ENCODE peak calls at places on chromosomes 13 and 19, in seven cellular contexts. P, U, E, N, A, G and M are unnamed samples.

GRCh38 chr13:51324714-51325440 is 14.6 kb upstream of the SERPINE3 start:
- DNase-seq in P (no peak), U (no peak), E (no peak), N (no peak), A (no peak), G (no peak), M (no peak)

GRCh38 chr13:29791997-29792775 is 58.2 kb downstream of the UBL3 start:
- DNase-seq in P (no peak), U (peak), E (no peak), N (no peak), A (no peak), G (no peak), M (no peak)

GRCh38 chr13:79973533-79973963 is 367.4 kb downstream of the SPRY2 start:
- DNase-seq in P (no peak), U (peak), E (peak), N (no peak), A (no peak), G (no peak), M (no peak)

GRCh38 chr13:33639158-33639557 is 178.8 kb upstream of the RFC3 start:
- DNase-seq in P (no peak), U (peak), E (peak), N (no peak), A (no peak), G (peak), M (peak)

GRCh38 chr19:39913682-39914333 is 20.6 kb downstream of the FCGBP start:
- DNase-seq in P (no peak), U (no peak), E (no peak), N (no peak), A (no peak), G (no peak), M (no peak)

GRCh38 chr13:113448545-113448884 is 4.8 kb downstream of the ADPRHL1 start:
- DNase-seq in P (no peak), U (no peak), E (no peak), N (no peak), A (no peak), G (no peak), M (no peak)

GRCh38 chr19:57103573-57104277 is 16.1 kb upstream of the USP29 start:
- DNase-seq in P (peak), U (peak), E (peak), N (peak), A (peak), G (peak), M (no peak)

GRCh38 chr13:79455331-79455730 is 25.6 kb upstream of the NDFIP2 start:
- DNase-seq in P (no peak), U (peak), E (peak), N (no peak), A (no peak), G (peak), M (no peak)

DNA sequence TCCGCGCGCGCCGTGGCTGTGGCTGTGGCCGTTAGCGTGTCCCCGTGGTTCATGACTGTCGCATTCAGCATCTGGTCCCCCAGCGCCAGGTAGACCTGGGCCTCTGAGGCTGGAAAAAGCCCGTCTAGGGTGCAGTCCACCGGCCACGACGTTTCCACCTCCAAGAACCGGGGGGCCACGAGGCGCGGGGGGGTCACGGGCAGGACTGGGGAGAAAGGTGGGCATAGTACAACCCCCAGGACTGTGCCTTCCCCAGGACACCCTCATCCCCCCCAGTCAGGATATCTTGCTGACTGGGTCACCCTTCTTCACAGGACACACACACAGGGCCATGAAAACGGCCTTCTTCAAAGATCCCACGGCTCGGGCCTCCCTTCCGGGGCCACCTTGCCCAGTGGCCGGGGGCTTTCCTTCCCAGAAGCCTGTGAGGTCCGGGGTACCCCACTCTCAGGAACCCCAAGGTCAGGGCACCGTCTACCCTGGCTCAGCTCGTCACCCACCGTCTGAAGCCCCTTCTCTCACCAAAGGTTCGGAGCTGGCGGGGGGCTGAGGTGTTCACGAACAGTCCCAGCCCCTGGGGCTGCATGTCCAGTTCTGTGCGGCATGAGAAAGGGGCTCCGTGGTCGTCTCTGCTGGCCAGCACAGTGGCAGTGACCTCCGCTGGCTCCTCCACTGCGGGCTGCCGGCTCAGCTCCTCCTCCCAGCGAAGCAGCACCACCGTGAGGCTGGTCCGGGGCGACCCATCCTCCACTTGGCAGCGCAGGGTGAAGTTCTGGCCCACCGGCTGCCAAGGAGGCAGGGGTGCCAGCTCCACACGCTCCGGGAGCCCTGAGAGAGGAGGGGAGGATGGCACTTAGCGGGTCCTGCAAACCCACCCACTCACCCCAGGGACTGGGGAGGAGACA is 2.1 kb upstream of the RAVER1 start:
- DNase-seq in P (no peak), U (no peak), E (no peak), N (no peak), A (no peak), G (no peak), M (no peak)
- H3K4me3 ChIP-seq in P (peak), U (peak), E (peak), N (peak), A (no peak), G (peak), M (peak)

GRCh38 chr13:47004552-47004951 is 107.7 kb upstream of the HTR2A start:
- DNase-seq in P (no peak), U (no peak), E (no peak), N (no peak), A (no peak), G (no peak), M (no peak)
- H3K4me3 ChIP-seq in P (no peak), U (no peak), E (no peak), N (no peak), A (no peak), G (no peak), M (no peak)

DNA sequence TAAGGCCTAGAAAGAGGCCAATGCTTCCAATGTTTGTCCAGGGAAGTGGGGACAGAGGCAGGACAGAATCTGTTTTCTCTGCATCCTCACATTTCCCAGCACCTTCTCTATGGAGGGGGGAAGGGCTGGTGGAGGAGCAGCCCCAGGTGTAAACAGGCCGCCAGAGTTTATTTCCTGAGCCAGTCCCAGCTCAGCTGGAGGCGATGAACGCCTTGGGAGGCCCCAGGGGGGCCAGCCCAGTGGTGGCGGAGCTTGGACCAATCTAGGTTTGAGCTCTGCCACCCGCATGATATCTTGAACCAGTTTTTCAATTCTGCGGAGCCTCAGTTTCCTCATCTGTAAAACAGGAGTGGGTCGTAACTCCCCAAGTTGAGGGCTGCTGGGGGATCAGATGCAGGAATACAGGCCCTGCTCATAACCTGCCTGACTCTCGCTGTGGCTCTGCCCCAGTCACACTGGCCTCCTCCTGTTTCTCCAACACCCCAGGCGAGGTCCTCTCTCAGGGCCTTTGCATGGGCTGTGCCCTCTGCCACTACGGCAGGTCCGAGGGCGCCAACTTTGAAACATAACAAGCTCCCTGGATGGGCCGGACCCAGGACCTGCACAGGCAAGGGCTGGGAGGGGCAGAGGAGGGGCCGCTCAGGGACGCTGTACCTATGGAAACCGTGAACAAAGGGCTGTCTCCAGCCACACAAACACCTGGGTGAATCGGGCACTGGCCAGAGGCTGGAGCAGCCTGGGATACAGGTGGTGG is 1.1 kb downstream of the TNFAIP8L1 start:
- DNase-seq in P (no peak), U (no peak), E (no peak), N (no peak), A (no peak), G (no peak), M (no peak)
- H3K4me3 ChIP-seq in P (no peak), U (peak), E (no peak), N (peak), A (peak), G (peak), M (peak)

GRCh38 chr19:54160182-54160811 is 776 bp upstream of the LENG1 start:
- DNase-seq in P (no peak), U (peak), E (peak), N (no peak), A (no peak), G (peak), M (no peak)

GRCh38 chr19:54162884-54163283 is 3.4 kb upstream of the LENG1 start:
- DNase-seq in P (no peak), U (no peak), E (no peak), N (no peak), A (no peak), G (no peak), M (no peak)

GRCh38 chr19:54164369-54165068 is 5.0 kb upstream of the LENG1 start:
- DNase-seq in P (no peak), U (peak), E (peak), N (no peak), A (peak), G (peak), M (no peak)

GRCh38 chr19:54160948-54161347 is 1.4 kb upstream of the LENG1 start:
- DNase-seq in P (no peak), U (no peak), E (peak), N (no peak), A (no peak), G (no peak), M (no peak)

DNA sequence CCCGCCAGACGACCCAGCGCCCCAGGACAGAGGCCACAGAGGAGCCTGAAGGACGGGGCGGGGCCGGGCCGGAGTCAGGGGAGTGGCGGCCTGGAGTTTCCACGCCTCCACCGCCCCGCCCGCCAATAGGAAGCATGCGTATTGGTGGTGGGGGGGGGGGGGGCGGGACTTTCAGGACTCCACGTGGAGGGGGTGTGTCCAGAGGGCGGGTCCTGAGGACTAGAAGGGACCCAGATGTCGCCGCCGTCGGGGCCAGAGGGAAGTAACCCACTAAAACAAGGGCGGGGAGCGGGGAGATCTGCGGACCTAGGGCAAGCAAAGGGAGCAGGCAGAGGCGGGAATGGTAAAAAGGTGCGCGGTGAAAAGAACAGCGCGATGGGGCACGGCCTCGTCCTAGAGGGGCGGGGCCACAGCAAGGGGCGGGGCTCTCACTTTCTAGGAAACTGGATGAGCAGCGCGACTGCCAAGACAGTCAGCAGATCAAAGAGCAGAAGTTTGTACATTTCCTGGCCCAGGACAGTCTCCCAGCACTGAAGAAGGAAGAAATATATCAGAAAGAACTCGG is 2.8 kb upstream of the LENG1 start:
- DNase-seq in P (no peak), U (peak), E (peak), N (no peak), A (peak), G (peak), M (no peak)
- H3K4me3 ChIP-seq in P (no peak), U (peak), E (peak), N (peak), A (peak), G (peak), M (peak)

DNA sequence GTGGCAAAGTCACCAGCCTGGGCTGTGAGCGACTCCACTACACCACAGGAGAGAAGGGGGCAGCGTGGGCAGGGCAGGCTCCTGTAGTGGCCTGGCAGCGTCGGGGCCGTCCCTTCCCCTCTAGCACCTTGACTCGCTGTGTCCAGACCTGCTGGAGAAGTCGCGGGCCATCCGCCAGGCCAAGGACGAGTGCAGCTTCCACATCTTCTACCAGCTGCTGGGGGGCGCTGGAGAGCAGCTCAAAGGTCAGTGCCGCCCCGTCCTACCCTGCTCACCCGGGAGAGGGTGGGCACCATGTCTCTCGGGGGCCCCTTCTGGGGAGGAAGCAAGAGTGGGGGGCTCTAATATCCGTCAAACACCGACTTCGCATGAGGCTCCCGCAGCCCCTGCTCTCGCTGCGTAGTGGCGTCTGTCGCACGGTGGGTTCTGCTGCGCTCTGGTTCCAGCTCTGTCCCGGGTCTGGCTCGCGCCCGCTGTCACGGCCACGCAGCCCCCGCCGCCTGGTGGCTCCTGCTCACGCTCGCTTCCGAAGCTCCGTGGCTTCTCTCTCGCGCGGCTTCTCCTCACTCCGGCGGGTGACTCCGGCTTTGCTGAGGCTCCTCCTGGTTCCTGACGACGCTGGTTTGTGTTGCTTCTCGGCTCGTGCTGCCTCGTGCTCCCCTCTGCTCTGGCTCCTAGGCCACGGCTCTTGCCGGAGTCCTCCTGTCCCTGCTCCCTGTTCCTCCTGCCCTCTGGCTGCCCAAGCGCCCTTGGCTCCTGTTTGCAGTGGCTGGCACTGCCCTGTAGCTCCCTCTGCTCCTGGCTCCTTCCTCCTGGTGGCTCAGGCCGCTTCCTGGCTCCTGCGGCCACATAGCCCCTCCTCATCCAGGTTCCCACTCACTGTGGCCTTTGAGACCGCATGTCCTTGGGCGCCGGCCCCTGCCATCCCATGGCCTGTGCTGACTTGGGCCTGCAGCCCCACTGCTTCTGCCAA is 27.2 kb downstream of the MYH14 start:
- DNase-seq in P (no peak), U (no peak), E (no peak), N (no peak), A (no peak), G (no peak), M (no peak)
- H3K4me3 ChIP-seq in P (no peak), U (no peak), E (no peak), N (no peak), A (no peak), G (no peak), M (no peak)